ENCODE peak calls at places on chromosomes 12 and 14, in nine cellular contexts. K is CD4-positive, CD25-positive, alpha-beta regulatory T cell; E is mucosa of descending colon; H is gastrocnemius medialis; S is heart right ventricle; L is fibroblast of lung; F is transverse colon; M is GM23248; I is tibial artery. O is an unnamed sample.

GRCh38 chr12:111386891-111387290 is 18.0 kb upstream of the PHETA1 start:
- DNase-seq in K (no peak), E (no peak), H (no peak), S (no peak), L (no peak), F (no peak), M (peak; percentile 36), I (no peak), O (no peak)

GRCh38 chr12:107287436-107288413 is 194.4 kb upstream of the CRY1 start:
- DNase-seq in K (peak; percentile 73), E (no peak), H (no peak), S (no peak), L (peak; percentile 29), F (no peak), M (peak; percentile 12), I (no peak), O (no peak)

GRCh38 chr14:93112891-93113677 is 2.6 kb downstream of the ITPK1 start:
- DNase-seq in K (peak; percentile 85), E (peak; percentile 98), H (peak; percentile 47), S (peak; percentile 78), L (peak; percentile 69), F (peak; percentile 90), M (peak; percentile 89), I (peak; percentile 89), O (peak; percentile 85)

GRCh38 chr12:132194556-132194955 is 50.3 kb downstream of the NOC4L start:
- DNase-seq in K (no peak), E (no peak), H (no peak), S (no peak), L (no peak), F (no peak), M (no peak), I (no peak), O (no peak)

GRCh38 chr12:28870839-28871440 is 278.1 kb upstream of the FAR2 start:
- DNase-seq in K (no peak), E (no peak), H (no peak), S (no peak), L (peak; percentile 45), F (no peak), M (peak; percentile 29), I (no peak), O (no peak)

GRCh38 chr14:22847661-22848341 is 11.4 kb downstream of the MMP14 start:
- DNase-seq in K (no peak), E (no peak), H (peak; percentile 13), S (no peak), L (peak; percentile 79), F (no peak), M (peak; percentile 83), I (no peak), O (peak; percentile 56)

GRCh38 chr14:35405304-35405996 is 901 bp upstream of the NFKBIA start:
- DNase-seq in K (no peak), E (peak; percentile 68), H (peak; percentile 37), S (peak; percentile 35), L (no peak), F (peak; percentile 50), M (peak; percentile 37), I (peak; percentile 83), O (peak; percentile 58)

GRCh38 chr12:7161811-7162210 is 27.7 kb upstream of the PEX5 start:
- DNase-seq in K (no peak), E (no peak), H (no peak), S (no peak), L (no peak), F (no peak), M (peak; percentile 63), I (no peak), O (no peak)

GRCh38 chr14:29738056-29738455 is 189.6 kb downstream of the PRKD1 start:
- DNase-seq in K (no peak), E (no peak), H (no peak), S (no peak), L (no peak), F (no peak), M (no peak), I (no peak), O (no peak)

GRCh38 chr12:58099476-58099875 is 158.1 kb downstream of the ATP23 start:
- DNase-seq in K (no peak), E (no peak), H (no peak), S (no peak), L (no peak), F (no peak), M (no peak), I (no peak), O (no peak)

GRCh38 chr14:59438148-59438766 is 26.9 kb downstream of the GPR135 start:
- DNase-seq in K (no peak), E (no peak), H (no peak), S (no peak), L (peak; percentile 91), F (no peak), M (peak; percentile 75), I (no peak), O (no peak)

GRCh38 chr12:1738480-1738879 is 47.6 kb downstream of the ADIPOR2 start:
- DNase-seq in K (no peak), E (no peak), H (no peak), S (no peak), L (no peak), F (no peak), M (no peak), I (no peak), O (no peak)

GRCh38 chr12:1744932-1745331 is 54.1 kb downstream of the ADIPOR2 start:
- DNase-seq in K (no peak), E (no peak), H (no peak), S (no peak), L (peak; percentile 55), F (no peak), M (peak; percentile 4), I (no peak), O (no peak)

GRCh38 chr12:1739368-1739767 is 48.5 kb downstream of the ADIPOR2 start:
- DNase-seq in K (no peak), E (no peak), H (no peak), S (no peak), L (no peak), F (no peak), M (no peak), I (no peak), O (no peak)

GRCh38 chr12:1740161-1740948 is 49.5 kb downstream of the ADIPOR2 start:
- DNase-seq in K (no peak), E (no peak), H (peak; percentile 50), S (no peak), L (no peak), F (no peak), M (no peak), I (no peak), O (no peak)

DNA sequence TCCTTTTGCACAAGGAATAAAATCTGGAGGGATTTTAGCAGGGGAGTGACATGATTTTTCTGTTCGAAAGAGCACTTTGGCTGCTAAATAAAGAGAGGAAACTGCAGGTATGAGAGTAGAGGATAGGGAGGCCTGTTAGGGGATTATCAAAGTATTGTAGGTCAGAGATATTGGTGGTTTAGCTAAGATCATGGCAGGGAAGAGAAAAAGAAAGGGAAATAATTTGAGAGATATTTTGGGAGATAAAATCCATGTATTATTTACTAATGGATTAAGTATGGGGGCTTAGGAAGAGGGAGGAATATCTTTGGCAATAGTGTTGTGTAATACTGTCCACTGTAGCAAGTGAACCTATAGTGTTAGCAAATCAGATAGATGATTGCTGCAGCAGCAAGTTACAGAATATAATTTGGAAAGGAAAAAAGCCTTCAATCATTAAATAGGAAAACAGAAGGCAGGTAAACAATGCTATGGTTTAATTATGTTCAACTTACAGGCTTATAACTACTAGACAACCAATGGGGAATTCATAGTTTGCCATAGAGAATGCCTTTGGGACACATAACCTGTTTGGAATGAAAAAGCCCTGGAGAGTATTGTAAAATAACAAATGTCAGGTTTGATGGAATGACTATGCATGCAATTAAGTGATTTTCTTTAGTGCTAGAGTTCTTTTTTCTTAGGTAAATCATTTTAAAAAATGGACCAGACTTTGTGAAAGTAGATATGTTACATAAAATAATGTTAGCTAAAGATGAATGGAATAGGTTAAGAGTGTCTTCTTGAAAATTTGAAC is 50.5 kb downstream of the ADIPOR2 start:
- DNase-seq in K (no peak), E (no peak), H (no peak), S (no peak), L (peak; percentile 58), F (no peak), M (peak; percentile 23), I (no peak), O (no peak)
- H3K4me1 ChIP-seq in K (peaks cover 9% of the 10 kb centered on the region), E (peaks cover 18% of the 10 kb centered on the region), H (peaks cover 79% of the 10 kb centered on the region), S (peaks cover 46% of the 10 kb centered on the region), L (peaks cover 3% of the 10 kb centered on the region), F (no peaks in the 10 kb centered on the region), M (peaks cover 7% of the 10 kb centered on the region), I (no peaks in the 10 kb centered on the region), O (peaks cover 5% of the 10 kb centered on the region)

GRCh38 chr14:104657114-104657524 is 32.3 kb upstream of the INF2 start:
- DNase-seq in K (no peak), E (peak; percentile 21), H (no peak), S (no peak), L (no peak), F (no peak), M (no peak), I (peak; percentile 66), O (no peak)

GRCh38 chr14:104657563-104658324 is 31.7 kb upstream of the INF2 start:
- DNase-seq in K (no peak), E (no peak), H (no peak), S (no peak), L (no peak), F (no peak), M (no peak), I (no peak), O (peak; percentile 36)

GRCh38 chr14:104659146-104659545 is 30.3 kb upstream of the INF2 start:
- DNase-seq in K (no peak), E (no peak), H (no peak), S (no peak), L (no peak), F (no peak), M (no peak), I (no peak), O (no peak)

GRCh38 chr14:104659764-104660523 is 29.5 kb upstream of the INF2 start:
- DNase-seq in K (no peak), E (peak; percentile 27), H (no peak), S (no peak), L (no peak), F (no peak), M (no peak), I (no peak), O (no peak)

DNA sequence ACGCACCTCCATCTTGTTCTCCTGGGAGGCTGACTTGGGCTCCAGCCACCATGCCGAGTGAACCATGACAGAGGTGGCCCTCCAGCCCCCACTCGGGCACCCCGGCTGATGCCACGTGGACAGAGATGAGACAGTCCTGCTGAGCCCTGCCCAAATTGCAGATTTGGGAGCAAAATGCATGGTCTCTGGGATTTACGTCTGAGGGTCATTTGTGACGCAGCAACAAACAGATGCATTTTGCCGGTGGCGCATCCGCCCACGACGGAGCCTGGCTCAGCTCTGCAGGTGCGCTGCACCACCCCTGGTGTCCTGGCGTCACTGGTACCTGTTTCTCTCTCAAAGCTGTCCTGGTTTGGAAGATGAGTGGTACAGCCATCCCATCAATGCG is 31.1 kb upstream of the INF2 start:
- DNase-seq in K (no peak), E (no peak), H (no peak), S (no peak), L (no peak), F (no peak), M (no peak), I (no peak), O (no peak)
- H3K4me1 ChIP-seq in K (peaks cover 9% of the 10 kb centered on the region), E (no peaks in the 10 kb centered on the region), H (no peaks in the 10 kb centered on the region), S (peaks cover 27% of the 10 kb centered on the region), L (no peaks in the 10 kb centered on the region), F (no peaks in the 10 kb centered on the region), M (peaks cover 11% of the 10 kb centered on the region), I (no peaks in the 10 kb centered on the region), O (no peaks in the 10 kb centered on the region)

GRCh38 chr14:71437870-71438269 is 494.4 kb upstream of the RGS6 start:
- DNase-seq in K (no peak), E (no peak), H (no peak), S (no peak), L (no peak), F (no peak), M (no peak), I (no peak), O (no peak)
- H3K4me1 ChIP-seq in K (peaks cover 10% of the 10 kb centered on the region), E (no peaks in the 10 kb centered on the region), H (no peaks in the 10 kb centered on the region), S (no peaks in the 10 kb centered on the region), L (peaks cover 11% of the 10 kb centered on the region), F (no peaks in the 10 kb centered on the region), M (peaks cover 30% of the 10 kb centered on the region), I (no peaks in the 10 kb centered on the region), O (peaks cover 1% of the 10 kb centered on the region)

GRCh38 chr12:55698241-55698955 is 9.3 kb downstream of the ITGA7 start:
- DNase-seq in K (no peak), E (no peak), H (no peak), S (no peak), L (no peak), F (peak; percentile 2), M (no peak), I (peak; percentile 61), O (peak; percentile 37)
- H3K4me1 ChIP-seq in K (no peaks in the 10 kb centered on the region), E (no peaks in the 10 kb centered on the region), H (peaks cover 36% of the 10 kb centered on the region), S (peaks cover 31% of the 10 kb centered on the region), L (peaks cover 6% of the 10 kb centered on the region), F (no peaks in the 10 kb centered on the region), M (peaks cover 7% of the 10 kb centered on the region), I (no peaks in the 10 kb centered on the region), O (peaks cover 1% of the 10 kb centered on the region)

O was measured in right cardiac atrium.